ENCODE peak calls at places on chromosomes 11 and 22, in seven cellular contexts. L is A549; D is ovary; A is right atrium auricular region; O is HCT116; C is K562; R is CD8-positive, alpha-beta T cell. Q is an unnamed sample.

GRCh38 chr11:40842750-40843339 is 616.6 kb downstream of the LRRC4C start:
- DNase-seq in L (no peak), A (no peak), C (no peak), R (no peak), D (no peak), O (no peak), Q (no peak)

GRCh38 chr22:16717699-16718558 is 107.3 kb downstream of the XKR3 start:
- DNase-seq in A (no peak), L (no peak), D (no peak), R (no peak), C (peak; percentile 74), O (no peak), Q (peak; percentile 41)

GRCh38 chr11:104852811-104853210 is 45.4 kb downstream of the CASP12 start:
- DNase-seq in R (no peak), O (no peak), L (no peak), A (no peak), D (no peak), C (no peak), Q (no peak)

GRCh38 chr11:4027746-4028145 is 66.9 kb upstream of the RRM1 start:
- DNase-seq in R (no peak), L (no peak), C (no peak), O (no peak), D (no peak), A (no peak), Q (no peak)

GRCh38 chr11:69618237-69618636 is 22.7 kb upstream of the CCND1 start:
- DNase-seq in A (no peak), R (no peak), O (no peak), D (no peak), C (no peak), L (no peak), Q (no peak)

GRCh38 chr11:130166457-130166784 is 6.8 kb downstream of the ST14 start:
- DNase-seq in L (peak; percentile 87), R (no peak), D (no peak), C (peak; percentile 44), A (no peak), O (peak; percentile 82), Q (no peak)

GRCh38 chr11:41533761-41534160 is 74.3 kb upstream of the LRRC4C start:
- DNase-seq in C (no peak), L (no peak), R (no peak), O (no peak), A (no peak), D (no peak), Q (no peak)

GRCh38 chr11:76669901-76670474 is 559 bp downstream of the LRRC32 start:
- DNase-seq in C (no peak), R (no peak), A (no peak), D (peak; percentile 50), L (no peak), O (no peak), Q (no peak)

GRCh38 chr11:114017723-114018122 is 41.8 kb upstream of the ZBTB16 start:
- DNase-seq in A (no peak), L (no peak), O (no peak), D (no peak), C (no peak), R (no peak), Q (no peak)

GRCh38 chr11:62324738-62325556 is 12.3 kb upstream of the ASRGL1 start:
- DNase-seq in O (peak; percentile 34), D (no peak), L (peak; percentile 15), A (no peak), C (peak; percentile 85), R (no peak), Q (no peak)

GRCh38 chr11:44524751-44525171 is 40.7 kb upstream of the CD82 start:
- DNase-seq in D (no peak), L (no peak), A (no peak), R (no peak), C (peak; percentile 79), O (no peak), Q (no peak)

GRCh38 chr11:77101043-77101537 is 1.6 kb upstream of the OMP start:
- DNase-seq in L (peak; percentile 56), C (peak; percentile 60), D (no peak), R (no peak), O (no peak), A (no peak), Q (no peak)

GRCh38 chr11:27524155-27524554 is 17.6 kb upstream of the LIN7C start:
- DNase-seq in L (no peak), R (no peak), C (peak; percentile 25), D (no peak), A (no peak), O (peak; percentile 35), Q (no peak)

GRCh38 chr22:35995772-35996171 is 32.9 kb downstream of the RBFOX2 start:
- DNase-seq in D (peak; percentile 91), A (peak; percentile 86), C (peak; percentile 18), O (no peak), R (no peak), L (no peak), Q (no peak)

GRCh38 chr11:81674211-81674610 is 1059.5 kb downstream of the FAM181B start:
- DNase-seq in O (no peak), L (no peak), C (no peak), R (no peak), A (no peak), D (no peak), Q (no peak)

GRCh38 chr11:82858133-82858532 is 42.1 kb downstream of the PRCP start:
- DNase-seq in L (no peak), C (no peak), O (no peak), D (no peak), A (no peak), R (no peak), Q (no peak)

GRCh38 chr11:61539009-61539408 is 30.5 kb downstream of the LRRC10B start:
- DNase-seq in A (peak; percentile 60), D (peak; percentile 62), L (no peak), O (no peak), C (no peak), R (no peak), Q (no peak)

GRCh38 chr11:7690648-7691047 is 15.6 kb downstream of the OVCH2 start:
- DNase-seq in R (no peak), O (no peak), D (no peak), C (no peak), L (no peak), A (no peak), Q (no peak)

GRCh38 chr11:102850973-102851745 is 7.8 kb upstream of the MMP3 start:
- DNase-seq in A (no peak), D (no peak), L (no peak), R (no peak), C (no peak), O (no peak), Q (no peak)

GRCh38 chr22:41411021-41411851 is 29.5 kb downstream of the TEF start:
- DNase-seq in D (peak; percentile 54), C (no peak), R (no peak), L (no peak), A (peak; percentile 61), O (no peak), Q (no peak)

GRCh38 chr11:47533690-47534135 is 19.2 kb downstream of the CELF1 start:
- DNase-seq in C (no peak), R (no peak), L (no peak), O (no peak), D (no peak), A (no peak), Q (no peak)

GRCh38 chr11:24406389-24406788 is 90.5 kb upstream of the LUZP2 start:
- DNase-seq in A (no peak), L (no peak), R (no peak), C (no peak), O (no peak), D (no peak), Q (no peak)

GRCh38 chr11:64248578-64248977 is 1.8 kb upstream of the PPP1R14B start:
- DNase-seq in A (no peak), O (no peak), C (peak; percentile 43), D (no peak), L (no peak), R (no peak), Q (no peak)
- H3K4me1 ChIP-seq in A (peaks cover 57% of the 10 kb centered on the region), O (peaks cover 76% of the 10 kb centered on the region), C (peaks cover 92% of the 10 kb centered on the region), D (peaks cover 15% of the 10 kb centered on the region), L (peaks cover 44% of the 10 kb centered on the region), R (peaks cover 39% of the 10 kb centered on the region), Q (peaks cover 25% of the 10 kb centered on the region)

GRCh38 chr11:126384449-126385070 is 29.1 kb downstream of the ST3GAL4 start:
- DNase-seq in D (no peak), L (no peak), A (no peak), R (no peak), O (no peak), C (no peak), Q (peak; percentile 76)

GRCh38 chr11:126384053-126384335 is 28.5 kb downstream of the ST3GAL4 start:
- DNase-seq in O (no peak), A (no peak), D (no peak), C (no peak), L (no peak), R (no peak), Q (no peak)

GRCh38 chr11:126385991-126386728 is 30.7 kb downstream of the ST3GAL4 start:
- DNase-seq in A (no peak), C (no peak), R (no peak), D (no peak), L (no peak), O (no peak), Q (no peak)

GRCh38 chr11:126380909-126381308 is 25.4 kb downstream of the ST3GAL4 start:
- DNase-seq in D (no peak), O (no peak), A (no peak), C (no peak), L (no peak), R (no peak), Q (no peak)

GRCh38 chr11:126383301-126384052 is 28.0 kb downstream of the ST3GAL4 start:
- DNase-seq in C (no peak), A (no peak), L (no peak), O (no peak), D (no peak), R (no peak), Q (no peak)
- H3K4me1 ChIP-seq in C (peaks cover 9% of the 10 kb centered on the region), A (peaks cover 77% of the 10 kb centered on the region), L (peaks cover 4% of the 10 kb centered on the region), O (no peaks in the 10 kb centered on the region), D (peaks cover 18% of the 10 kb centered on the region), R (no peaks in the 10 kb centered on the region), Q (peaks cover 22% of the 10 kb centered on the region)

GRCh38 chr11:58626915-58627483 is 4.5 kb downstream of the CNTF start:
- DNase-seq in C (no peak), R (no peak), O (no peak), D (no peak), L (no peak), A (no peak), Q (no peak)
- H3K4me1 ChIP-seq in C (no peaks in the 10 kb centered on the region), R (no peaks in the 10 kb centered on the region), O (peaks cover 25% of the 10 kb centered on the region), D (peaks cover 2% of the 10 kb centered on the region), L (peaks cover 12% of the 10 kb centered on the region), A (peaks cover 17% of the 10 kb centered on the region), Q (no peaks in the 10 kb centered on the region)

GRCh38 chr11:66121453-66121852 is 51.4 kb downstream of the PACS1 start:
- DNase-seq in L (no peak), A (no peak), D (no peak), O (no peak), R (no peak), C (no peak), Q (no peak)

GRCh38 chr11:66126808-66127555 is 56.9 kb downstream of the PACS1 start:
- DNase-seq in A (peak; percentile 77), C (no peak), O (no peak), R (peak; percentile 18), D (peak; percentile 18), L (no peak), Q (no peak)

GRCh38 chr11:66124564-66124963 is 54.5 kb downstream of the PACS1 start:
- DNase-seq in O (no peak), D (no peak), A (no peak), C (no peak), L (no peak), R (no peak), Q (no peak)

GRCh38 chr11:66126064-66126463 is 56.0 kb downstream of the PACS1 start:
- DNase-seq in C (no peak), O (no peak), A (no peak), L (no peak), D (no peak), R (no peak), Q (no peak)

GRCh38 chr11:66123902-66124301 is 53.8 kb downstream of the PACS1 start:
- DNase-seq in C (no peak), L (no peak), R (no peak), A (no peak), O (no peak), D (no peak), Q (no peak)
- H3K4me1 ChIP-seq in C (no peaks in the 10 kb centered on the region), L (peaks cover 74% of the 10 kb centered on the region), R (peaks cover 74% of the 10 kb centered on the region), A (peaks cover 33% of the 10 kb centered on the region), O (peaks cover 21% of the 10 kb centered on the region), D (peaks cover 14% of the 10 kb centered on the region), Q (no peaks in the 10 kb centered on the region)